ENCODE peak calls at places on chromosomes 1 and 21, in ten cellular contexts. G, J, M, D, U, H, R, L, Q and C are unnamed samples.

GRCh38 chr1:14913475-14914155 is 239.9 kb upstream of the TMEM51 start:
- DNase-seq in J (peak), L (no peak), M (no peak), D (no peak), H (no peak), Q (no peak), R (no peak), G (no peak), U (no peak), C (no peak)

GRCh38 chr1:25568834-25569598 is 25.6 kb downstream of the LDLRAP1 start:
- DNase-seq in J (no peak), Q (peak), H (peak), L (no peak), U (no peak), D (peak), G (no peak), M (no peak), R (no peak), C (no peak)

GRCh38 chr1:53380296-53380695 is 52.4 kb upstream of the LRP8 start:
- DNase-seq in D (no peak), U (no peak), M (no peak), R (no peak), Q (no peak), L (no peak), H (no peak), G (no peak), J (no peak), C (no peak)

GRCh38 chr1:38789498-38790169 is 69.9 kb downstream of the RRAGC start:
- DNase-seq in G (no peak), L (no peak), R (no peak), M (no peak), H (no peak), U (no peak), J (no peak), Q (peak), D (no peak), C (no peak)

GRCh38 chr1:37078866-37079265 is 44.6 kb upstream of the GRIK3 start:
- DNase-seq in J (no peak), U (no peak), H (no peak), D (no peak), Q (no peak), R (no peak), G (no peak), M (no peak), L (no peak), C (no peak)

GRCh38 chr1:93661829-93662474 is 19.7 kb downstream of the BCAR3 start:
- DNase-seq in R (no peak), D (peak), Q (peak), J (no peak), M (no peak), G (no peak), H (no peak), L (no peak), U (no peak), C (no peak)

GRCh38 chr1:226403522-226404034 is 4.3 kb downstream of the PARP1 start:
- DNase-seq in M (peak), J (no peak), U (no peak), D (peak), H (no peak), L (no peak), G (peak), Q (no peak), R (no peak), C (no peak)

GRCh38 chr21:45592208-45592619 is 50.0 kb upstream of the SLC19A1 start:
- DNase-seq in M (peak), U (no peak), L (peak), Q (no peak), D (no peak), H (no peak), G (no peak), J (no peak), R (peak), C (peak)

GRCh38 chr1:200226268-200226968 is 183.4 kb downstream of the ZNF281 start:
- DNase-seq in Q (no peak), G (no peak), H (no peak), J (no peak), M (no peak), U (no peak), R (no peak), L (peak), D (no peak), C (no peak)

GRCh38 chr1:220708929-220709801 is 19.0 kb downstream of the C1orf115 start:
- DNase-seq in Q (no peak), R (no peak), H (no peak), M (peak), L (no peak), U (no peak), J (no peak), D (no peak), G (no peak), C (no peak)

GRCh38 chr1:182080955-182081582 is 19.6 kb upstream of the ZNF648 start:
- DNase-seq in G (no peak), H (no peak), D (peak), Q (peak), M (peak), R (peak), J (peak), L (peak), U (peak), C (no peak)

GRCh38 chr21:43778469-43779335 is 2.6 kb upstream of the CSTB start:
- DNase-seq in J (peak), L (no peak), H (no peak), M (no peak), U (no peak), Q (no peak), R (no peak), D (no peak), G (no peak), C (no peak)

GRCh38 chr1:218592688-218593087 is 247.6 kb downstream of the TGFB2 start:
- DNase-seq in U (no peak), J (no peak), D (peak), G (no peak), L (no peak), Q (no peak), H (peak), R (no peak), M (no peak), C (no peak)

GRCh38 chr1:88062650-88063153 is 621.4 kb upstream of the PKN2 start:
- DNase-seq in M (no peak), L (no peak), H (no peak), U (no peak), Q (no peak), G (no peak), J (no peak), D (no peak), R (no peak), C (no peak)

GRCh38 chr21:44892536-44893277 is 19.2 kb upstream of the PTTG1IP start:
- DNase-seq in H (no peak), L (peak), G (peak), M (peak), Q (no peak), D (peak), U (no peak), R (peak), J (peak), C (peak)

GRCh38 chr1:10033359-10033845 is 644 bp downstream of the UBE4B start:
- DNase-seq in G (no peak), H (no peak), R (no peak), J (peak), Q (peak), U (no peak), D (peak), L (peak), M (no peak), C (no peak)

GRCh38 chr1:7422081-7422480 is 349.0 kb upstream of the VAMP3 start:
- DNase-seq in U (no peak), M (no peak), D (no peak), H (no peak), J (no peak), L (no peak), Q (no peak), R (no peak), G (no peak), C (no peak)

GRCh38 chr1:200628223-200628868 is 7.8 kb upstream of the KIF14 start:
- DNase-seq in L (peak), H (no peak), M (peak), U (no peak), R (no peak), G (no peak), J (no peak), D (no peak), Q (no peak), C (peak)

GRCh38 chr1:216224233-216224632 is 199.0 kb downstream of the USH2A start:
- DNase-seq in L (no peak), J (no peak), R (no peak), D (no peak), G (no peak), M (no peak), Q (no peak), U (peak), H (no peak), C (no peak)

GRCh38 chr1:39269791-39270342 is 65.4 kb downstream of the MACF1 start:
- DNase-seq in J (peak), Q (no peak), H (no peak), R (no peak), U (no peak), L (no peak), D (peak), M (peak), G (no peak), C (no peak)

GRCh38 chr1:54836594-54836993 is 35.5 kb upstream of the TTC22 start:
- DNase-seq in M (no peak), L (no peak), U (no peak), J (no peak), Q (no peak), H (no peak), D (no peak), G (no peak), R (no peak), C (no peak)

GRCh38 chr1:201517631-201518030 is 10.7 kb upstream of the CSRP1 start:
- DNase-seq in L (no peak), U (no peak), R (no peak), M (no peak), G (no peak), J (no peak), D (peak), Q (no peak), H (no peak), C (no peak)

GRCh38 chr21:29634410-29634809 is 305.4 kb downstream of the GRIK1 start:
- DNase-seq in L (no peak), H (no peak), R (no peak), M (no peak), J (no peak), G (no peak), Q (no peak), U (no peak), D (no peak), C (no peak)

GRCh38 chr1:234613128-234613875 is 3.3 kb upstream of the IRF2BP2 start:
- DNase-seq in G (no peak), M (no peak), R (no peak), J (peak), D (peak), U (no peak), L (no peak), H (no peak), Q (peak), C (no peak)

GRCh38 chr1:190436615-190437014 is 41.0 kb downstream of the BRINP3 start:
- DNase-seq in G (no peak), L (no peak), Q (peak), M (no peak), J (no peak), U (no peak), R (no peak), D (peak), H (no peak), C (no peak)